ENCODE peak calls at places on chromosomes 7 and 10, in four cellular contexts. One of them, this sample, is unnamed.

GRCh38 chr10:17175551-17175950 is 25.9 kb downstream of the TRDMT1 start:
- DNase-seq in H1: no peak
- DNase-seq in HepG2: no peak
- DNase-seq in GM12878: no peak
- DNase-seq in this sample: no peak

GRCh38 chr7:146405737-146406136 is 289.1 kb downstream of the CNTNAP2 start:
- DNase-seq in H1: no peak
- DNase-seq in HepG2: no peak
- DNase-seq in GM12878: no peak
- DNase-seq in this sample: no peak

GRCh38 chr10:98916751-98917150 is 318.9 kb downstream of the HPSE2 start:
- DNase-seq in H1: no peak
- DNase-seq in HepG2: no peak
- DNase-seq in GM12878: no peak
- DNase-seq in this sample: peak

GRCh38 chr7:26305048-26305868 is 13.6 kb downstream of the SNX10 start:
- DNase-seq in GM12878: no peak
- DNase-seq in HepG2: peak
- DNase-seq in H1: no peak
- DNase-seq in this sample: no peak

GRCh38 chr10:474946-475345 is 214.5 kb downstream of the DIP2C start:
- DNase-seq in GM12878: no peak
- DNase-seq in HepG2: no peak
- DNase-seq in H1: peak
- DNase-seq in this sample: no peak

GRCh38 chr10:61643316-61643751 is 19.4 kb upstream of the CABCOCO1 start:
- DNase-seq in GM12878: no peak
- DNase-seq in H1: no peak
- DNase-seq in HepG2: no peak
- DNase-seq in this sample: no peak

GRCh38 chr7:25656581-25657026 is 428.3 kb upstream of the NPVF start:
- DNase-seq in H1: no peak
- DNase-seq in GM12878: no peak
- DNase-seq in HepG2: no peak
- DNase-seq in this sample: no peak

GRCh38 chr7:92685146-92686042 is 95.2 kb upstream of the FAM133B start:
- DNase-seq in GM12878: no peak
- DNase-seq in H1: no peak
- DNase-seq in HepG2: no peak
- DNase-seq in this sample: no peak

GRCh38 chr10:119197921-119198320 is 9.4 kb upstream of the GRK5 start:
- DNase-seq in GM12878: no peak
- DNase-seq in HepG2: peak
- DNase-seq in H1: no peak
- DNase-seq in this sample: no peak
- TF ChIP-seq ZNF274 in GM12878: no peak
- TF ChIP-seq ZNF274 in HepG2: no peak
- TF ChIP-seq ZNF274 in H1: no peak
- TF ChIP-seq ZNF274 in this sample: no peak

GRCh38 chr7:47654672-47655340 is 72.9 kb upstream of the TNS3 start:
- DNase-seq in GM12878: no peak
- DNase-seq in HepG2: no peak
- DNase-seq in H1: no peak
- DNase-seq in this sample: no peak
- TF ChIP-seq CREB1 in GM12878: no peak
- TF ChIP-seq CREB1 in HepG2: no peak
- TF ChIP-seq CREB1 in H1: no peak
- TF ChIP-seq CREB1 in this sample: no peak

GRCh38 chr10:77566914-77567566 is 70.6 kb downstream of the KCNMA1 start:
- DNase-seq in H1: no peak
- DNase-seq in HepG2: no peak
- DNase-seq in GM12878: no peak
- DNase-seq in this sample: no peak
- TF ChIP-seq CHD2 in H1: no peak
- TF ChIP-seq CHD2 in HepG2: no peak
- TF ChIP-seq CHD2 in GM12878: no peak
- TF ChIP-seq CHD2 in this sample: no peak

GRCh38 chr7:30920021-30920583 is 8.4 kb downstream of the AQP1 start:
- DNase-seq in H1: no peak
- DNase-seq in GM12878: no peak
- DNase-seq in HepG2: no peak
- DNase-seq in this sample: no peak
- TF ChIP-seq ZNF274 in H1: no peak
- TF ChIP-seq ZNF274 in GM12878: no peak
- TF ChIP-seq ZNF274 in HepG2: no peak
- TF ChIP-seq ZNF274 in this sample: no peak

DNA sequence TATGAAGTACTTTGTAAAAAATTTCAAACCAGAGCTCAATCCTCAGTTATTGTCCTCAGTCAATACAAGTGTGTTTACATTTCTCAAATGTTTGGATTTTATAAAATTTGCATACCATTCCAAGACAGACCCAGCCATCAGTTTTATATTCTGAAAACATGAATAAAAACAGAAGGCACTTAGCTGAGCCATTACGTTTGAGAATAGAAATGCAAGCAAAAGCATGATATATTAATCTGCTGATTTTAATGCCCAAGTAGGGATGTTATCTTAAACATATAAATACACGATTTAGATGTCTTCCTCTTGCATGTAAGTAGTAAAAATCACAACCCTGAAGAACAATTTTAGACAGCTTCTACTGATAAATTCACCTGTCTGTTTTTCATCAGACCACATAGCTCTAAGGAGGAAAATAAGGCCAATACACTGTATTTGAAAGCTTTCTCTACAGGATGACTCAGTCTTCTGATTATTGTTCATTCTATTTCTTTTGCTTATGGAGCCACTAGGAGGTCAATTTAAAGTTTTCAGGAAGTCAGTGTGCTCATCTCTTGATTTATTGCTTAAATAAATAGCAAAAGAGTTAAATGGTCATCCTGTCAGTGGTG is 211.0 kb upstream of the CHRM2 start:
- DNase-seq in HepG2: no peak
- DNase-seq in GM12878: no peak
- DNase-seq in H1: no peak
- DNase-seq in this sample: no peak
- TF ChIP-seq CREB1 in HepG2: no peak
- TF ChIP-seq CREB1 in GM12878: no peak
- TF ChIP-seq CREB1 in H1: no peak
- TF ChIP-seq CREB1 in this sample: no peak

This sample was measured in K562.